ENCODE peak calls at places on chromosomes 2 and 18, in nine cellular contexts. One of them, this sample, is unnamed.

GRCh38 chr2:217897816-217898806 is 104.7 kb downstream of the TNS1 start:
- DNase-seq in activated CD8-positive, alpha-beta memory T cell treated with anti-CD3 and anti-CD28 coated beads, Interleukin-2, amount 50 U/mL, for 48 hours: no peak
- DNase-seq in ELF-1: no peak
- DNase-seq in astrocyte of the cerebellum: no peak
- DNase-seq in heart right ventricle: peak; percentile 63
- DNase-seq in T-cell: no peak
- DNase-seq in stimulated activated CD8-positive, alpha-beta memory T cell treated with anti-CD3 and anti-CD28 coated beads, Interleukin-15, amount 100 ng/mL, for 1 hour: no peak
- DNase-seq in IMR-90: no peak
- DNase-seq in tibial artery: peak; percentile 73
- DNase-seq in this sample: no peak

GRCh38 chr2:45115181-45115580 is 105.9 kb upstream of the SIX2 start:
- DNase-seq in activated CD8-positive, alpha-beta memory T cell treated with anti-CD3 and anti-CD28 coated beads, Interleukin-2, amount 50 U/mL, for 48 hours: no peak
- DNase-seq in ELF-1: no peak
- DNase-seq in astrocyte of the cerebellum: no peak
- DNase-seq in heart right ventricle: no peak
- DNase-seq in T-cell: no peak
- DNase-seq in stimulated activated CD8-positive, alpha-beta memory T cell treated with anti-CD3 and anti-CD28 coated beads, Interleukin-15, amount 100 ng/mL, for 1 hour: no peak
- DNase-seq in IMR-90: no peak
- DNase-seq in tibial artery: no peak
- DNase-seq in this sample: no peak

GRCh38 chr2:6960659-6961058 is 43.4 kb downstream of the RNF144A start:
- DNase-seq in activated CD8-positive, alpha-beta memory T cell treated with anti-CD3 and anti-CD28 coated beads, Interleukin-2, amount 50 U/mL, for 48 hours: no peak
- DNase-seq in ELF-1: no peak
- DNase-seq in astrocyte of the cerebellum: peak; percentile 89
- DNase-seq in heart right ventricle: no peak
- DNase-seq in T-cell: no peak
- DNase-seq in stimulated activated CD8-positive, alpha-beta memory T cell treated with anti-CD3 and anti-CD28 coated beads, Interleukin-15, amount 100 ng/mL, for 1 hour: no peak
- DNase-seq in IMR-90: peak; percentile 0
- DNase-seq in tibial artery: peak; percentile 51
- DNase-seq in this sample: no peak

GRCh38 chr18:10343778-10344177 is 110.7 kb upstream of the APCDD1 start:
- DNase-seq in activated CD8-positive, alpha-beta memory T cell treated with anti-CD3 and anti-CD28 coated beads, Interleukin-2, amount 50 U/mL, for 48 hours: no peak
- DNase-seq in ELF-1: no peak
- DNase-seq in astrocyte of the cerebellum: no peak
- DNase-seq in heart right ventricle: no peak
- DNase-seq in T-cell: no peak
- DNase-seq in stimulated activated CD8-positive, alpha-beta memory T cell treated with anti-CD3 and anti-CD28 coated beads, Interleukin-15, amount 100 ng/mL, for 1 hour: no peak
- DNase-seq in IMR-90: no peak
- DNase-seq in tibial artery: no peak
- DNase-seq in this sample: no peak

GRCh38 chr2:222088561-222088960 is 210.2 kb downstream of the PAX3 start:
- DNase-seq in activated CD8-positive, alpha-beta memory T cell treated with anti-CD3 and anti-CD28 coated beads, Interleukin-2, amount 50 U/mL, for 48 hours: no peak
- DNase-seq in ELF-1: no peak
- DNase-seq in astrocyte of the cerebellum: no peak
- DNase-seq in heart right ventricle: no peak
- DNase-seq in T-cell: no peak
- DNase-seq in stimulated activated CD8-positive, alpha-beta memory T cell treated with anti-CD3 and anti-CD28 coated beads, Interleukin-15, amount 100 ng/mL, for 1 hour: no peak
- DNase-seq in IMR-90: no peak
- DNase-seq in tibial artery: no peak
- DNase-seq in this sample: no peak

GRCh38 chr2:138124521-138124920 is 160.2 kb downstream of the HNMT start:
- DNase-seq in activated CD8-positive, alpha-beta memory T cell treated with anti-CD3 and anti-CD28 coated beads, Interleukin-2, amount 50 U/mL, for 48 hours: no peak
- DNase-seq in ELF-1: no peak
- DNase-seq in astrocyte of the cerebellum: no peak
- DNase-seq in heart right ventricle: no peak
- DNase-seq in T-cell: no peak
- DNase-seq in stimulated activated CD8-positive, alpha-beta memory T cell treated with anti-CD3 and anti-CD28 coated beads, Interleukin-15, amount 100 ng/mL, for 1 hour: no peak
- DNase-seq in IMR-90: no peak
- DNase-seq in tibial artery: no peak
- DNase-seq in this sample: no peak

GRCh38 chr18:3748081-3748480 is 298.1 kb downstream of the TGIF1 start:
- DNase-seq in activated CD8-positive, alpha-beta memory T cell treated with anti-CD3 and anti-CD28 coated beads, Interleukin-2, amount 50 U/mL, for 48 hours: no peak
- DNase-seq in ELF-1: no peak
- DNase-seq in astrocyte of the cerebellum: no peak
- DNase-seq in heart right ventricle: no peak
- DNase-seq in T-cell: no peak
- DNase-seq in stimulated activated CD8-positive, alpha-beta memory T cell treated with anti-CD3 and anti-CD28 coated beads, Interleukin-15, amount 100 ng/mL, for 1 hour: no peak
- DNase-seq in IMR-90: no peak
- DNase-seq in tibial artery: no peak
- DNase-seq in this sample: no peak

GRCh38 chr2:55968931-55969330 is 45.3 kb upstream of the EFEMP1 start:
- DNase-seq in activated CD8-positive, alpha-beta memory T cell treated with anti-CD3 and anti-CD28 coated beads, Interleukin-2, amount 50 U/mL, for 48 hours: no peak
- DNase-seq in ELF-1: no peak
- DNase-seq in astrocyte of the cerebellum: no peak
- DNase-seq in heart right ventricle: no peak
- DNase-seq in T-cell: no peak
- DNase-seq in stimulated activated CD8-positive, alpha-beta memory T cell treated with anti-CD3 and anti-CD28 coated beads, Interleukin-15, amount 100 ng/mL, for 1 hour: no peak
- DNase-seq in IMR-90: no peak
- DNase-seq in tibial artery: no peak
- DNase-seq in this sample: no peak

GRCh38 chr2:105582952-105583660 is 161.6 kb upstream of the NCK2 start:
- DNase-seq in activated CD8-positive, alpha-beta memory T cell treated with anti-CD3 and anti-CD28 coated beads, Interleukin-2, amount 50 U/mL, for 48 hours: no peak
- DNase-seq in ELF-1: no peak
- DNase-seq in astrocyte of the cerebellum: no peak
- DNase-seq in heart right ventricle: no peak
- DNase-seq in T-cell: no peak
- DNase-seq in stimulated activated CD8-positive, alpha-beta memory T cell treated with anti-CD3 and anti-CD28 coated beads, Interleukin-15, amount 100 ng/mL, for 1 hour: no peak
- DNase-seq in IMR-90: no peak
- DNase-seq in tibial artery: no peak
- DNase-seq in this sample: no peak

GRCh38 chr2:127100261-127101047 is 6.5 kb downstream of the BIN1 start:
- DNase-seq in activated CD8-positive, alpha-beta memory T cell treated with anti-CD3 and anti-CD28 coated beads, Interleukin-2, amount 50 U/mL, for 48 hours: no peak
- DNase-seq in ELF-1: peak; percentile 78
- DNase-seq in astrocyte of the cerebellum: no peak
- DNase-seq in heart right ventricle: no peak
- DNase-seq in T-cell: no peak
- DNase-seq in stimulated activated CD8-positive, alpha-beta memory T cell treated with anti-CD3 and anti-CD28 coated beads, Interleukin-15, amount 100 ng/mL, for 1 hour: no peak
- DNase-seq in IMR-90: peak; percentile 19
- DNase-seq in tibial artery: no peak
- DNase-seq in this sample: no peak

GRCh38 chr2:230899287-230899686 is 25.8 kb downstream of the GPR55 start:
- DNase-seq in activated CD8-positive, alpha-beta memory T cell treated with anti-CD3 and anti-CD28 coated beads, Interleukin-2, amount 50 U/mL, for 48 hours: peak; percentile 49
- DNase-seq in ELF-1: peak; percentile 55
- DNase-seq in astrocyte of the cerebellum: no peak
- DNase-seq in heart right ventricle: no peak
- DNase-seq in T-cell: no peak
- DNase-seq in stimulated activated CD8-positive, alpha-beta memory T cell treated with anti-CD3 and anti-CD28 coated beads, Interleukin-15, amount 100 ng/mL, for 1 hour: no peak
- DNase-seq in IMR-90: no peak
- DNase-seq in tibial artery: no peak
- DNase-seq in this sample: no peak

GRCh38 chr2:231613054-231613654 is 20.5 kb downstream of the TEX44 start:
- DNase-seq in activated CD8-positive, alpha-beta memory T cell treated with anti-CD3 and anti-CD28 coated beads, Interleukin-2, amount 50 U/mL, for 48 hours: peak; percentile 76
- DNase-seq in ELF-1: no peak
- DNase-seq in astrocyte of the cerebellum: no peak
- DNase-seq in heart right ventricle: peak; percentile 45
- DNase-seq in T-cell: no peak
- DNase-seq in stimulated activated CD8-positive, alpha-beta memory T cell treated with anti-CD3 and anti-CD28 coated beads, Interleukin-15, amount 100 ng/mL, for 1 hour: no peak
- DNase-seq in IMR-90: no peak
- DNase-seq in tibial artery: no peak
- DNase-seq in this sample: no peak

GRCh38 chr2:104215269-104216161 is 638.4 kb upstream of the POU3F3 start:
- DNase-seq in activated CD8-positive, alpha-beta memory T cell treated with anti-CD3 and anti-CD28 coated beads, Interleukin-2, amount 50 U/mL, for 48 hours: no peak
- DNase-seq in ELF-1: peak; percentile 37
- DNase-seq in astrocyte of the cerebellum: no peak
- DNase-seq in heart right ventricle: no peak
- DNase-seq in T-cell: no peak
- DNase-seq in stimulated activated CD8-positive, alpha-beta memory T cell treated with anti-CD3 and anti-CD28 coated beads, Interleukin-15, amount 100 ng/mL, for 1 hour: no peak
- DNase-seq in IMR-90: no peak
- DNase-seq in tibial artery: no peak
- DNase-seq in this sample: no peak

GRCh38 chr2:6352906-6353515 is 512.7 kb downstream of the CMPK2 start:
- DNase-seq in activated CD8-positive, alpha-beta memory T cell treated with anti-CD3 and anti-CD28 coated beads, Interleukin-2, amount 50 U/mL, for 48 hours: no peak
- DNase-seq in ELF-1: peak; percentile 67
- DNase-seq in astrocyte of the cerebellum: peak; percentile 34
- DNase-seq in heart right ventricle: peak; percentile 42
- DNase-seq in T-cell: no peak
- DNase-seq in stimulated activated CD8-positive, alpha-beta memory T cell treated with anti-CD3 and anti-CD28 coated beads, Interleukin-15, amount 100 ng/mL, for 1 hour: no peak
- DNase-seq in IMR-90: peak; percentile 58
- DNase-seq in tibial artery: no peak
- DNase-seq in this sample: no peak

GRCh38 chr2:205957452-205958154 is 128.4 kb downstream of the INO80D start:
- DNase-seq in activated CD8-positive, alpha-beta memory T cell treated with anti-CD3 and anti-CD28 coated beads, Interleukin-2, amount 50 U/mL, for 48 hours: no peak
- DNase-seq in ELF-1: peak; percentile 70
- DNase-seq in astrocyte of the cerebellum: no peak
- DNase-seq in heart right ventricle: no peak
- DNase-seq in T-cell: no peak
- DNase-seq in stimulated activated CD8-positive, alpha-beta memory T cell treated with anti-CD3 and anti-CD28 coated beads, Interleukin-15, amount 100 ng/mL, for 1 hour: no peak
- DNase-seq in IMR-90: no peak
- DNase-seq in tibial artery: no peak
- DNase-seq in this sample: no peak

GRCh38 chr18:56028514-56028913 is 440.5 kb upstream of the TCF4 start:
- DNase-seq in activated CD8-positive, alpha-beta memory T cell treated with anti-CD3 and anti-CD28 coated beads, Interleukin-2, amount 50 U/mL, for 48 hours: no peak
- DNase-seq in ELF-1: no peak
- DNase-seq in astrocyte of the cerebellum: peak; percentile 23
- DNase-seq in heart right ventricle: no peak
- DNase-seq in T-cell: no peak
- DNase-seq in stimulated activated CD8-positive, alpha-beta memory T cell treated with anti-CD3 and anti-CD28 coated beads, Interleukin-15, amount 100 ng/mL, for 1 hour: no peak
- DNase-seq in IMR-90: peak; percentile 80
- DNase-seq in tibial artery: no peak
- DNase-seq in this sample: no peak

GRCh38 chr2:74333175-74333574 is 10.0 kb downstream of the SLC4A5 start:
- DNase-seq in activated CD8-positive, alpha-beta memory T cell treated with anti-CD3 and anti-CD28 coated beads, Interleukin-2, amount 50 U/mL, for 48 hours: no peak
- DNase-seq in ELF-1: peak; percentile 46
- DNase-seq in astrocyte of the cerebellum: peak; percentile 11
- DNase-seq in heart right ventricle: no peak
- DNase-seq in T-cell: no peak
- DNase-seq in stimulated activated CD8-positive, alpha-beta memory T cell treated with anti-CD3 and anti-CD28 coated beads, Interleukin-15, amount 100 ng/mL, for 1 hour: no peak
- DNase-seq in IMR-90: peak; percentile 31
- DNase-seq in tibial artery: no peak
- DNase-seq in this sample: no peak

GRCh38 chr18:46755315-46756171 is 1.3 kb downstream of the ST8SIA5 start:
- DNase-seq in activated CD8-positive, alpha-beta memory T cell treated with anti-CD3 and anti-CD28 coated beads, Interleukin-2, amount 50 U/mL, for 48 hours: no peak
- DNase-seq in ELF-1: peak; percentile 15
- DNase-seq in astrocyte of the cerebellum: no peak
- DNase-seq in heart right ventricle: no peak
- DNase-seq in T-cell: no peak
- DNase-seq in stimulated activated CD8-positive, alpha-beta memory T cell treated with anti-CD3 and anti-CD28 coated beads, Interleukin-15, amount 100 ng/mL, for 1 hour: no peak
- DNase-seq in IMR-90: no peak
- DNase-seq in tibial artery: no peak
- DNase-seq in this sample: no peak

GRCh38 chr2:1795842-1796580 is 51.7 kb upstream of the PXDN start:
- DNase-seq in activated CD8-positive, alpha-beta memory T cell treated with anti-CD3 and anti-CD28 coated beads, Interleukin-2, amount 50 U/mL, for 48 hours: no peak
- DNase-seq in ELF-1: no peak
- DNase-seq in astrocyte of the cerebellum: no peak
- DNase-seq in heart right ventricle: no peak
- DNase-seq in T-cell: no peak
- DNase-seq in stimulated activated CD8-positive, alpha-beta memory T cell treated with anti-CD3 and anti-CD28 coated beads, Interleukin-15, amount 100 ng/mL, for 1 hour: no peak
- DNase-seq in IMR-90: no peak
- DNase-seq in tibial artery: no peak
- DNase-seq in this sample: no peak

GRCh38 chr2:240876035-240876474 is 7.4 kb downstream of the AGXT start:
- DNase-seq in activated CD8-positive, alpha-beta memory T cell treated with anti-CD3 and anti-CD28 coated beads, Interleukin-2, amount 50 U/mL, for 48 hours: no peak
- DNase-seq in ELF-1: no peak
- DNase-seq in astrocyte of the cerebellum: no peak
- DNase-seq in heart right ventricle: peak; percentile 7
- DNase-seq in T-cell: no peak
- DNase-seq in stimulated activated CD8-positive, alpha-beta memory T cell treated with anti-CD3 and anti-CD28 coated beads, Interleukin-15, amount 100 ng/mL, for 1 hour: no peak
- DNase-seq in IMR-90: no peak
- DNase-seq in tibial artery: no peak
- DNase-seq in this sample: no peak

This sample was measured in central memory CD4-positive, alpha-beta T cell.